ENCODE peak calls at places on chromosomes 2 and 18, in eight cellular contexts. One of them, this sample, is unnamed.

GRCh38 chr2:144015655-144016245 is 504.2 kb downstream of the ZEB2 start:
- DNase-seq in tibial artery: no peak
- DNase-seq in HS-5: peak
- DNase-seq in COR-L47: no peak
- DNase-seq in caudate nucleus: no peak
- DNase-seq in CD8-positive, alpha-beta memory T cell: no peak
- DNase-seq in activated T-helper 1 cell treated with Interleukin-2 at 50 U/mL for 16 hours: no peak
- DNase-seq in Calu3: no peak
- DNase-seq in this sample: no peak

GRCh38 chr2:7017621-7018260 is 100.5 kb downstream of the RNF144A start:
- DNase-seq in Calu3: no peak
- DNase-seq in activated T-helper 1 cell treated with Interleukin-2 at 50 U/mL for 16 hours: no peak
- DNase-seq in COR-L47: no peak
- DNase-seq in HS-5: no peak
- DNase-seq in tibial artery: no peak
- DNase-seq in CD8-positive, alpha-beta memory T cell: no peak
- DNase-seq in caudate nucleus: no peak
- DNase-seq in this sample: no peak

GRCh38 chr2:234808907-234809306 is 142.9 kb upstream of the SH3BP4 start:
- DNase-seq in Calu3: no peak
- DNase-seq in HS-5: no peak
- DNase-seq in COR-L47: no peak
- DNase-seq in caudate nucleus: no peak
- DNase-seq in activated T-helper 1 cell treated with Interleukin-2 at 50 U/mL for 16 hours: no peak
- DNase-seq in tibial artery: no peak
- DNase-seq in CD8-positive, alpha-beta memory T cell: no peak
- DNase-seq in this sample: no peak

GRCh38 chr2:71631411-71631931 is 178.1 kb downstream of the DYSF start:
- DNase-seq in caudate nucleus: no peak
- DNase-seq in CD8-positive, alpha-beta memory T cell: no peak
- DNase-seq in HS-5: no peak
- DNase-seq in activated T-helper 1 cell treated with Interleukin-2 at 50 U/mL for 16 hours: no peak
- DNase-seq in Calu3: no peak
- DNase-seq in COR-L47: no peak
- DNase-seq in tibial artery: no peak
- DNase-seq in this sample: no peak

GRCh38 chr2:168422584-168422983 is 33.5 kb upstream of the CERS6 start:
- DNase-seq in HS-5: peak
- DNase-seq in CD8-positive, alpha-beta memory T cell: no peak
- DNase-seq in tibial artery: no peak
- DNase-seq in caudate nucleus: no peak
- DNase-seq in Calu3: no peak
- DNase-seq in activated T-helper 1 cell treated with Interleukin-2 at 50 U/mL for 16 hours: no peak
- DNase-seq in COR-L47: no peak
- DNase-seq in this sample: no peak

GRCh38 chr2:186349508-186349907 is 136.6 kb upstream of the ZC3H15 start:
- DNase-seq in COR-L47: no peak
- DNase-seq in Calu3: peak
- DNase-seq in activated T-helper 1 cell treated with Interleukin-2 at 50 U/mL for 16 hours: no peak
- DNase-seq in CD8-positive, alpha-beta memory T cell: no peak
- DNase-seq in caudate nucleus: no peak
- DNase-seq in HS-5: peak
- DNase-seq in tibial artery: no peak
- DNase-seq in this sample: no peak

GRCh38 chr2:58045580-58046334 is 849 bp upstream of the VRK2 start:
- DNase-seq in tibial artery: no peak
- DNase-seq in caudate nucleus: no peak
- DNase-seq in activated T-helper 1 cell treated with Interleukin-2 at 50 U/mL for 16 hours: no peak
- DNase-seq in Calu3: no peak
- DNase-seq in CD8-positive, alpha-beta memory T cell: no peak
- DNase-seq in COR-L47: no peak
- DNase-seq in HS-5: no peak
- DNase-seq in this sample: no peak

GRCh38 chr2:120976501-120977307 is 241.0 kb downstream of the GLI2 start:
- DNase-seq in tibial artery: no peak
- DNase-seq in COR-L47: no peak
- DNase-seq in Calu3: no peak
- DNase-seq in HS-5: no peak
- DNase-seq in CD8-positive, alpha-beta memory T cell: no peak
- DNase-seq in caudate nucleus: no peak
- DNase-seq in activated T-helper 1 cell treated with Interleukin-2 at 50 U/mL for 16 hours: no peak
- DNase-seq in this sample: no peak

GRCh38 chr2:218993345-218994315 is at the start of gene CRYBA2:
- DNase-seq in HS-5: no peak
- DNase-seq in activated T-helper 1 cell treated with Interleukin-2 at 50 U/mL for 16 hours: no peak
- DNase-seq in CD8-positive, alpha-beta memory T cell: no peak
- DNase-seq in caudate nucleus: no peak
- DNase-seq in Calu3: peak
- DNase-seq in tibial artery: no peak
- DNase-seq in COR-L47: peak
- DNase-seq in this sample: peak

GRCh38 chr18:62409821-62410220 is 84.7 kb downstream of the TNFRSF11A start:
- DNase-seq in COR-L47: no peak
- DNase-seq in HS-5: no peak
- DNase-seq in caudate nucleus: no peak
- DNase-seq in tibial artery: no peak
- DNase-seq in Calu3: no peak
- DNase-seq in activated T-helper 1 cell treated with Interleukin-2 at 50 U/mL for 16 hours: no peak
- DNase-seq in CD8-positive, alpha-beta memory T cell: no peak
- DNase-seq in this sample: no peak

GRCh38 chr2:176744156-176744555 is 468.4 kb upstream of the HNRNPA3 start:
- DNase-seq in CD8-positive, alpha-beta memory T cell: no peak
- DNase-seq in HS-5: no peak
- DNase-seq in COR-L47: no peak
- DNase-seq in Calu3: no peak
- DNase-seq in activated T-helper 1 cell treated with Interleukin-2 at 50 U/mL for 16 hours: no peak
- DNase-seq in tibial artery: no peak
- DNase-seq in caudate nucleus: no peak
- DNase-seq in this sample: no peak

GRCh38 chr2:52475600-52475999 is 1292.0 kb upstream of the CHAC2 start:
- DNase-seq in caudate nucleus: no peak
- DNase-seq in HS-5: no peak
- DNase-seq in activated T-helper 1 cell treated with Interleukin-2 at 50 U/mL for 16 hours: no peak
- DNase-seq in COR-L47: no peak
- DNase-seq in Calu3: no peak
- DNase-seq in CD8-positive, alpha-beta memory T cell: no peak
- DNase-seq in tibial artery: no peak
- DNase-seq in this sample: no peak

GRCh38 chr2:231613054-231613654 is 20.5 kb downstream of the TEX44 start:
- DNase-seq in HS-5: no peak
- DNase-seq in activated T-helper 1 cell treated with Interleukin-2 at 50 U/mL for 16 hours: no peak
- DNase-seq in CD8-positive, alpha-beta memory T cell: no peak
- DNase-seq in Calu3: no peak
- DNase-seq in COR-L47: no peak
- DNase-seq in caudate nucleus: no peak
- DNase-seq in tibial artery: peak
- DNase-seq in this sample: no peak

GRCh38 chr2:135586148-135586547 is 54.9 kb downstream of the R3HDM1 start:
- DNase-seq in Calu3: no peak
- DNase-seq in activated T-helper 1 cell treated with Interleukin-2 at 50 U/mL for 16 hours: no peak
- DNase-seq in caudate nucleus: no peak
- DNase-seq in CD8-positive, alpha-beta memory T cell: no peak
- DNase-seq in HS-5: no peak
- DNase-seq in tibial artery: no peak
- DNase-seq in COR-L47: no peak
- DNase-seq in this sample: no peak

This sample was measured in NCI-H1092.